ENCODE peak calls at places on chromosomes 12 and 14, in nine cellular contexts. J is activated B cell treated with CpG ODN at 0.5 μM for 24 hours; A is astrocyte; Q is NB4; B is tibial artery; Y is CD4-positive, alpha-beta T cell; O is ovary; L is brain microvascular endothelial cell; S is lung. R is an unnamed sample.
A peak's percentile ranks its signal among the peaks of the same experiment; 100 is the strongest.

GRCh38 chr14:56351861-56352260 is 227.7 kb upstream of the TMEM260 start:
- DNase-seq in Y (no peak), J (no peak), A (peak; percentile 92), B (no peak), S (no peak), Q (no peak), O (no peak), L (peak; percentile 86), R (no peak)

GRCh38 chr12:51692016-51692415 is 101.0 kb downstream of the SCN8A start:
- DNase-seq in A (no peak), O (no peak), L (no peak), Y (no peak), J (no peak), S (no peak), Q (peak; percentile 19), B (no peak), R (no peak)

GRCh38 chr12:29713729-29714128 is 70.0 kb downstream of the TMTC1 start:
- DNase-seq in O (no peak), A (no peak), B (no peak), Q (no peak), Y (no peak), J (no peak), S (no peak), L (no peak), R (no peak)

GRCh38 chr12:120783197-120783596 is 57.6 kb downstream of the ACADS start:
- DNase-seq in Y (no peak), B (no peak), S (no peak), A (peak; percentile 67), O (no peak), J (no peak), L (no peak), Q (no peak), R (no peak)

GRCh38 chr12:104297477-104298113 is 5.9 kb upstream of the EID3 start:
- DNase-seq in J (no peak), O (no peak), A (peak; percentile 38), Y (no peak), L (no peak), Q (no peak), B (no peak), S (no peak), R (no peak)

GRCh38 chr12:48084066-48084465 is 21.8 kb downstream of the SENP1 start:
- DNase-seq in A (no peak), O (no peak), B (no peak), S (no peak), Y (no peak), J (no peak), L (no peak), Q (no peak), R (no peak)

GRCh38 chr14:89134640-89135039 is 282.4 kb downstream of the FOXN3 start:
- DNase-seq in B (no peak), Q (no peak), J (no peak), L (no peak), O (no peak), Y (no peak), S (no peak), A (no peak), R (no peak)

GRCh38 chr14:91284791-91285548 is 40.5 kb upstream of the GPR68 start:
- DNase-seq in Q (no peak), A (no peak), S (no peak), Y (no peak), O (no peak), L (no peak), B (no peak), J (no peak), R (no peak)

GRCh38 chr12:102174761-102175160 is 22.9 kb downstream of the PMCH start:
- DNase-seq in Q (no peak), L (no peak), B (no peak), S (no peak), J (no peak), A (no peak), Y (no peak), O (no peak), R (no peak)

GRCh38 chr12:130984183-130985058 is 30.7 kb downstream of the ADGRD1 start:
- DNase-seq in L (no peak), S (no peak), B (no peak), Y (no peak), O (no peak), A (no peak), Q (no peak), J (no peak), R (no peak)

GRCh38 chr12:96434107-96434506 is 33.9 kb upstream of the CDK17 start:
- DNase-seq in S (no peak), Q (peak; percentile 54), L (peak; percentile 97), B (no peak), A (peak; percentile 99), O (no peak), Y (peak; percentile 77), J (no peak), R (no peak)

GRCh38 chr12:123043536-123044001 is 63.1 kb downstream of the ARL6IP4 start:
- DNase-seq in Y (peak; percentile 67), L (peak; percentile 93), B (peak; percentile 92), S (peak; percentile 82), J (peak; percentile 51), Q (peak; percentile 92), O (peak; percentile 89), A (peak; percentile 93), R (no peak)

GRCh38 chr12:30692470-30692869 is 3.2 kb downstream of the IPO8 start:
- DNase-seq in Q (no peak), O (no peak), J (no peak), S (no peak), B (no peak), L (no peak), Y (no peak), A (peak; percentile 27), R (no peak)

GRCh38 chr14:42316746-42317145 is 710.1 kb downstream of the LRFN5 start:
- DNase-seq in S (no peak), L (no peak), Q (no peak), Y (no peak), A (no peak), B (no peak), O (no peak), J (no peak), R (no peak)

GRCh38 chr12:74185360-74185759 is 352.3 kb upstream of the ATXN7L3B start:
- DNase-seq in Q (no peak), J (no peak), B (no peak), O (no peak), A (no peak), L (no peak), Y (no peak), S (no peak), R (no peak)

GRCh38 chr12:94795053-94795452 is 144.7 kb upstream of the TMCC3 start:
- DNase-seq in B (no peak), A (no peak), S (no peak), O (no peak), Q (no peak), L (no peak), J (no peak), Y (no peak), R (no peak)

GRCh38 chr12:94792690-94793089 is 142.3 kb upstream of the TMCC3 start:
- DNase-seq in A (no peak), S (no peak), O (peak; percentile 61), L (no peak), Q (peak; percentile 94), Y (no peak), B (no peak), J (no peak), R (no peak)

GRCh38 chr12:94793191-94793595 is 142.8 kb upstream of the TMCC3 start:
- DNase-seq in J (no peak), A (no peak), S (no peak), Q (peak; percentile 69), O (peak; percentile 43), Y (no peak), L (peak; percentile 41), B (no peak), R (no peak)

GRCh38 chr12:94798107-94798506 is 147.8 kb upstream of the TMCC3 start:
- DNase-seq in S (no peak), B (no peak), A (no peak), Q (no peak), J (no peak), O (no peak), L (no peak), Y (no peak), R (no peak)

GRCh38 chr12:94795520-94795919 is 145.2 kb upstream of the TMCC3 start:
- DNase-seq in J (no peak), B (no peak), Y (no peak), A (peak; percentile 47), L (peak; percentile 40), S (no peak), Q (peak; percentile 14), O (peak; percentile 40), R (no peak)
- TF ChIP-seq CTCF in J (no peak), B (no peak), Y (no peak), A (peak; percentile 19), L (peak; percentile 48), S (no peak), Q (no peak), O (no peak), R (no peak)

GRCh38 chr14:40119321-40119720 is 687.1 kb upstream of the FBXO33 start:
- DNase-seq in J (no peak), L (no peak), A (peak; percentile 63), Q (no peak), Y (no peak), O (no peak), S (no peak), B (no peak), R (no peak)

GRCh38 chr14:40115583-40115982 is 683.4 kb upstream of the FBXO33 start:
- DNase-seq in S (no peak), Q (no peak), B (no peak), L (no peak), A (no peak), J (no peak), O (no peak), Y (no peak), R (no peak)

GRCh38 chr14:40113671-40114070 is 681.4 kb upstream of the FBXO33 start:
- DNase-seq in O (no peak), J (no peak), A (no peak), B (no peak), L (no peak), Y (no peak), Q (no peak), S (no peak), R (no peak)
- TF ChIP-seq CTCF in O (no peak), J (no peak), A (no peak), B (no peak), L (no peak), Y (no peak), Q (no peak), S (no peak), R (no peak)

DNA sequence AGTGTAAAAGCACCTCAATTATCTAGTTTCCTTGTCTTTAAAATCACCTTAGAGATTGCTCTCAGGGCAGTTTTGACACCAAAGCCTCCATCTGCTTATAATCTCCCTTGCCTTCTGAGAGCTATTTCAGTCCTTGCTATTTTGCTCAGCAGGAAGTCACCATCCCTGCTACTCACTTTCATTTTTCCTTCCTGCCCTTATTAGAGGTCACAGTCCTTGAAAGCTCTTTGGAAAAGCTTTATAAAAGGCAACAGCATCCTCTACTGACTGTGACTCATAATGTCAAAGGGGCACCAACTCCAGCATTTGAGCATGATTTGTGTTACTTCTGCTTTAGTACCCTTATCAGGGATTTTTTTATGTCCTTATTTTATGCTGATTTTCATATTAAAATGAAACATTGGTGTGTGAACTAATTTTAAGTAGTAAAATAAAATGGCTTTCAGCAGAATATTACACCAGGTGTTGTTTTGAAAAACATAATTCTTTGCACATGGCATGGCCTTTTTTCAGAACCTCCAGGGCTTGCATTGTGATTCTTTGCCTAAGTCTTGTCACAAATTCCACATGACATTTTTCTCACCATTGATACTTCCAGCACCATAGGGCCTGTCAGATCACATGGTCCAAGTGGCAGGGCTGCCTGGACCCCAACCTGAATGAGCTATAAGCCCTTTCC is 213.0 kb downstream of the ADAMTS20 start:
- DNase-seq in A (peak; percentile 74), L (peak; percentile 62), S (no peak), B (no peak), Y (no peak), Q (peak; percentile 75), J (no peak), O (no peak), R (no peak)
- TF ChIP-seq CTCF in A (peak; percentile 65), L (peak; percentile 56), S (peak; percentile 37), B (peak; percentile 24), Y (no peak), Q (peak; percentile 52), J (no peak), O (peak; percentile 30), R (no peak)

GRCh38 chr14:58607131-58607531 is 30.6 kb upstream of the DACT1 start:
- DNase-seq in B (no peak), O (no peak), S (no peak), Y (no peak), L (no peak), A (no peak), Q (no peak), J (no peak), R (no peak)
- TF ChIP-seq CTCF in B (no peak), O (no peak), S (no peak), Y (no peak), L (no peak), A (no peak), Q (no peak), J (no peak), R (no peak)